ENCODE peak calls at places on chromosomes 7 and 10, in eight cellular contexts. Z is SK-N-SH; A is CD4-positive, alpha-beta T cell; H is heart left ventricle; S is AG04450; K is heart right ventricle; P is upper lobe of right lung; U is HCT116. J is an unnamed sample.
A peak's percentile ranks its signal among the peaks of the same experiment; 100 is the strongest.

GRCh38 chr7:25075459-25075858 is 49.6 kb downstream of the CYCS start:
- DNase-seq in Z (no peak), A (no peak), H (no peak), S (no peak), K (no peak), P (no peak), U (no peak), J (no peak)

GRCh38 chr10:6741561-6741960 is 161.5 kb upstream of the PRKCQ start:
- DNase-seq in Z (no peak), A (no peak), H (no peak), S (peak; percentile 70), K (no peak), P (no peak), U (no peak), J (no peak)

GRCh38 chr10:117860823-117861222 is 185.9 kb downstream of the RAB11FIP2 start:
- DNase-seq in Z (peak; percentile 34), A (no peak), H (no peak), S (no peak), K (no peak), P (no peak), U (peak; percentile 44), J (no peak)

GRCh38 chr7:45140827-45141226 is 16.8 kb upstream of the RAMP3 start:
- DNase-seq in Z (no peak), A (no peak), H (no peak), S (no peak), K (no peak), P (no peak), U (no peak), J (no peak)

GRCh38 chr10:97999909-98000248 is 30.5 kb downstream of the CRTAC1 start:
- DNase-seq in Z (no peak), A (no peak), H (no peak), S (no peak), K (no peak), P (no peak), U (no peak), J (no peak)

GRCh38 chr7:135168001-135168400 is 2.5 kb downstream of the CYREN start:
- DNase-seq in Z (no peak), A (no peak), H (no peak), S (no peak), K (no peak), P (no peak), U (no peak), J (no peak)

GRCh38 chr10:102375250-102375649 is 20.3 kb upstream of the NFKB2 start:
- DNase-seq in Z (no peak), A (no peak), H (no peak), S (no peak), K (no peak), P (no peak), U (no peak), J (no peak)

GRCh38 chr7:148701414-148701813 is 2.7 kb downstream of the CUL1 start:
- DNase-seq in Z (no peak), A (no peak), H (no peak), S (no peak), K (no peak), P (no peak), U (no peak), J (no peak)

GRCh38 chr10:129659881-129660280 is 192.8 kb downstream of the MGMT start:
- DNase-seq in Z (no peak), A (no peak), H (no peak), S (no peak), K (no peak), P (no peak), U (no peak), J (no peak)

GRCh38 chr10:125106586-125106985 is 53.8 kb downstream of the CTBP2 start:
- DNase-seq in Z (no peak), A (no peak), H (no peak), S (no peak), K (no peak), P (peak; percentile 25), U (no peak), J (no peak)

GRCh38 chr10:106395061-106395749 is 769.3 kb downstream of the SORCS1 start:
- DNase-seq in Z (no peak), A (no peak), H (no peak), S (no peak), K (no peak), P (no peak), U (no peak), J (no peak)

GRCh38 chr7:70636169-70636568 is 495.8 kb upstream of the GALNT17 start:
- DNase-seq in Z (no peak), A (no peak), H (no peak), S (no peak), K (no peak), P (no peak), U (no peak), J (no peak)

GRCh38 chr10:48545462-48546145 is 59.3 kb downstream of the ARHGAP22 start:
- DNase-seq in Z (peak; percentile 78), A (no peak), H (no peak), S (no peak), K (no peak), P (no peak), U (no peak), J (no peak)

GRCh38 chr7:123727071-123727837 is 21.5 kb downstream of the WASL start:
- DNase-seq in Z (no peak), A (no peak), H (no peak), S (peak; percentile 54), K (no peak), P (no peak), U (no peak), J (no peak)

GRCh38 chr7:77348371-77348813 is 67.8 kb downstream of the GSAP start:
- DNase-seq in Z (peak; percentile 42), A (no peak), H (no peak), S (peak; percentile 29), K (peak; percentile 70), P (no peak), U (no peak), J (no peak)

GRCh38 chr10:102975483-102976057 is 57.5 kb downstream of the CNNM2 start:
- DNase-seq in Z (no peak), A (no peak), H (no peak), S (no peak), K (no peak), P (no peak), U (no peak), J (no peak)

DNA sequence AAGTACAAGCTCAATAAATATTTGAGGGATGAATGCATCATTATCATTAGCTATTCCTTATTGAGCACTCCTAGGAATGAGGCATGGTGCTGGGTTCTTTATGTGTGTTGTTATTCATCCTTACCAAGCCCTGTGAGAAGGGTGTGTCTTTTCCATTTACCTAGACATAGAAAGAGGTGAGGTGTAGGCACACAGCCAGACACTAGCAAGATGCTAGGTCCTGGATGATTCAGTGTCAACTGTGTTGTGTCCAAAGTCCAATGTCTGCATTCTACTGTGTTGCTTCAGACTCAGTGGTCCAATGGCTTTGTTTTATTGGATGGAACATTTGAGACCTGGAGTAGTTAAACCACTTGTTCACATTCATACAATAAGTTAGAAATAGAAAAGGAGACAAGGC is 605.5 kb downstream of the LRMDA start:
- DNase-seq in Z (no peak), A (no peak), H (no peak), S (no peak), K (no peak), P (no peak), U (no peak), J (peak; percentile 62)
- H3K27ac ChIP-seq in Z (no peak overlapping the region), A (no peak overlapping the region), H (no peak overlapping the region), S (no peak overlapping the region), K (no peak overlapping the region), P (no peak overlapping the region), U (no peak overlapping the region), J (peak overlapping the region; percentile 34)

GRCh38 chr7:74218343-74218698 is 8.5 kb downstream of the LAT2 start:
- DNase-seq in Z (no peak), A (no peak), H (no peak), S (no peak), K (no peak), P (no peak), U (no peak), J (no peak)

GRCh38 chr7:74220229-74220628 is 10.4 kb downstream of the LAT2 start:
- DNase-seq in Z (no peak), A (no peak), H (no peak), S (no peak), K (no peak), P (no peak), U (no peak), J (no peak)

GRCh38 chr7:74217455-74218342 is 7.9 kb downstream of the LAT2 start:
- DNase-seq in Z (no peak), A (no peak), H (peak; percentile 51), S (no peak), K (no peak), P (no peak), U (no peak), J (no peak)

GRCh38 chr7:74221713-74222112 is 11.9 kb downstream of the LAT2 start:
- DNase-seq in Z (no peak), A (no peak), H (no peak), S (no peak), K (no peak), P (no peak), U (no peak), J (no peak)

GRCh38 chr7:74219416-74219815 is 9.6 kb downstream of the LAT2 start:
- DNase-seq in Z (no peak), A (no peak), H (no peak), S (no peak), K (no peak), P (no peak), U (no peak), J (no peak)
- H3K27ac ChIP-seq in Z (no peak overlapping the region), A (no peak overlapping the region), H (no peak overlapping the region), S (no peak overlapping the region), K (no peak overlapping the region), P (no peak overlapping the region), U (no peak overlapping the region), J (no peak overlapping the region)

DNA sequence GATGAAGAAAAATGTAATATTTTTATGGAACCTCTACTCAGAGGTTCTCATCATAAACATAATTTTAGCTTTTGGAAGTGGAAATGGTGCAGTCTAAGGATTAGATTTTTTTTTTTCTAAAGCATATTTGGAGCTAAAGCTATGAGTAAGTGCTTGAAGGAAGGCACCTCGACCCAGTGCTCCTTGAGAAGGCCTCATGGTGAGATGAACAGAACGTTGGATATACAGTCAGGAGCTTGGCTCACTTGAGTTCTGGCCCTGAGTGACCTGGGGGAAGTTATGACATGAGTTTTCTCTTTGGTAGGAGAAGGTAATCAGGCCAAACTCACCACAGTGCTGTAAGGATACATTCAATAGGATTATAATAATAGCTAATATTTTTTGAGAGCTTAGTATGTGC is 163.3 kb downstream of the JCAD start:
- DNase-seq in Z (no peak), A (no peak), H (no peak), S (peak; percentile 6), K (no peak), P (no peak), U (no peak), J (no peak)
- H3K27ac ChIP-seq in Z (peak overlapping the region; percentile 88), A (no peak overlapping the region), H (peak overlapping the region; percentile 56), S (peak overlapping the region; percentile 71), K (no peak overlapping the region), P (no peak overlapping the region), U (no peak overlapping the region), J (no peak overlapping the region)

DNA sequence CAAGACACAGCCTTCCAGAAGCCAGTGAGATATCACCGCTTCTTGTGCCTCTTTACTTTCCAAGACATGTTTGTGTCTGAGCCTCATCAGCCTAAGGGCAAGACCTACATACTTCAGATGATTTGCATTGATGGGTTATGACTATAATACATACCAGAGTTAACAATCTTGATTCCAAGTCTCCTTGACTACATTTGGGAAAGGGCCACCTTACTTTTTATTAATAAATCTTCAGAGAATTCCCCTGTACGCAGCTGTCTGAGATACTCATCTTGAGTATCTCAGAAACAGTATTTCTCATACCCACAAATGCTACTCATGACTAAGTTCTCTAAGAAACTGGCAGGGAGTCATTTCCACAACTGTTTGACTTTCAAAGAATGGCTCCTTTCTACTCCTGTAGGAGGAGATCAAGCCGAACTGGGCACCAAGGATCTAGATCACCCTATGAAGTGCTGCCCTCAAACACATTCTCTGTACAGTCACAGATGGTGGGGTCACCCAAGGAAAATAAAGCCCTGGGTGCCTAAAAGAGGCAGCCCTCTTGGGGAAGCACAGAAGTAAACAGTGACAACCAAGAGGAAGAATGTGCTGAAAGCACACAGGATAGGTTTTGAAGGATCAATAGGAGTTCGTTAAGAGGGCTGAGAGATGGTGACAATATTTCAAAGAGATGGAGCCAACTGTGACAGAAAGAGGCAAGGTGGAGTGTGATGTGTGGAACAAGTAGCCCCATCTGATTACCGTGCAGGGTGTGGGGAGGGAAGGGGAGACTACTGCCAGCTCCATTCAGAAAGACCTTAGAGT is 138.9 kb downstream of the JAZF1 start:
- DNase-seq in Z (no peak), A (no peak), H (no peak), S (peak; percentile 53), K (no peak), P (no peak), U (peak; percentile 37), J (peak; percentile 60)
- H3K27ac ChIP-seq in Z (no peak overlapping the region), A (no peak overlapping the region), H (no peak overlapping the region), S (peak overlapping the region; percentile 83), K (no peak overlapping the region), P (no peak overlapping the region), U (peak overlapping the region; percentile 54), J (peak overlapping the region; percentile 70)